ENCODE peak calls at places on chromosomes 7 and 10, in seven cellular contexts. C is stomach; H is astrocyte; R is pancreas; J is right lobe of liver; E is CD4-positive, alpha-beta T cell; L is PC-3. Y is an unnamed sample.

GRCh38 chr7:156224441-156225225 is 412.4 kb upstream of the SHH start:
- DNase-seq in J (no peak), R (no peak), C (no peak), H (no peak), L (no peak), E (no peak), Y (no peak)

GRCh38 chr10:34031410-34031809 is 696.9 kb upstream of the NRP1 start:
- DNase-seq in L (peak; percentile 95), R (no peak), H (peak; percentile 66), J (no peak), C (no peak), E (no peak), Y (no peak)

GRCh38 chr7:99004781-99005500 is 126.6 kb downstream of the TRRAP start:
- DNase-seq in E (no peak), R (no peak), J (no peak), C (no peak), L (no peak), H (peak; percentile 52), Y (no peak)

GRCh38 chr10:13311177-13311575 is 11.3 kb upstream of the PHYH start:
- DNase-seq in L (no peak), H (peak; percentile 8), R (no peak), E (no peak), J (no peak), C (no peak), Y (no peak)

GRCh38 chr10:79148452-79149344 is 79.9 kb downstream of the ZMIZ1 start:
- DNase-seq in H (no peak), L (peak; percentile 99), C (peak; percentile 74), E (no peak), J (peak; percentile 94), R (no peak), Y (no peak)

GRCh38 chr7:46003896-46004875 is 83.1 kb upstream of the IGFBP3 start:
- DNase-seq in C (no peak), R (no peak), H (peak; percentile 93), J (no peak), L (peak; percentile 95), E (no peak), Y (no peak)

GRCh38 chr10:22978287-22978686 is 50.4 kb downstream of the ARMC3 start:
- DNase-seq in H (peak; percentile 79), L (no peak), R (no peak), E (no peak), J (no peak), C (no peak), Y (no peak)

GRCh38 chr7:12770227-12770975 is 83.0 kb downstream of the ARL4A start:
- DNase-seq in J (peak; percentile 91), R (peak; percentile 50), E (no peak), C (peak; percentile 68), H (no peak), L (peak; percentile 81), Y (no peak)

GRCh38 chr7:82051641-82052040 is 281.8 kb upstream of the HGF start:
- DNase-seq in J (no peak), C (no peak), L (no peak), E (no peak), H (no peak), R (no peak), Y (no peak)

GRCh38 chr7:82050134-82050533 is 280.3 kb upstream of the HGF start:
- DNase-seq in L (peak; percentile 94), R (no peak), H (peak; percentile 92), J (no peak), C (no peak), E (no peak), Y (no peak)

GRCh38 chr7:82053453-82054032 is 283.7 kb upstream of the HGF start:
- DNase-seq in L (no peak), E (no peak), R (no peak), H (no peak), C (no peak), J (no peak), Y (no peak)

GRCh38 chr7:82049442-82049841 is 279.6 kb upstream of the HGF start:
- DNase-seq in C (no peak), J (no peak), H (peak; percentile 8), L (peak; percentile 64), R (no peak), E (no peak), Y (no peak)

DNA sequence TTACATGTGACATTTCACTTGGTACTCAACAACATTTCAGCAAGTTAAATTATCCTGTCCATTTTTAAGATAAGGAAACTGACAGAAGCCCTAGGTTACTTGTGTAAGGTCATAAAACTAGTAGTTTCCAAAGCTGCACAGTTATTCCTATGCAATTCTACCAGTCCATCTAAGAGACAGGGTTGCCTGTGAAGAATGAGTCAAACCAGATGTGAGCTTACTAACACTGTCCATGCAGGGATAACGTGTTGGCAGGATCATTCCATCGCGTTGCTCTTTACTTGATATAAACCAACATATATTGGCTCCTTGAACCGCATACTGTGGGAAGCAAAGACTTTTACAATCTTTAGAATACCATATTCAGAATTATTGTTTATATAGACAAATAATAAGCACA is 280.9 kb upstream of the HGF start:
- DNase-seq in J (no peak), L (peak; percentile 23), H (peak; percentile 74), E (no peak), R (no peak), C (no peak), Y (no peak)
- H3K27me3 ChIP-seq in J (no peaks in the 10 kb centered on the region), L (no peaks in the 10 kb centered on the region), H (no peaks in the 10 kb centered on the region), E (no peaks in the 10 kb centered on the region), R (peaks cover 5% of the 10 kb centered on the region), C (no peaks in the 10 kb centered on the region), Y (no peaks in the 10 kb centered on the region)

GRCh38 chr7:130942211-130942964 is 208.4 kb upstream of the KLF14 start:
- DNase-seq in R (peak; percentile 56), L (peak; percentile 74), E (no peak), C (peak; percentile 48), H (peak; percentile 83), J (peak; percentile 84), Y (peak; percentile 47)

GRCh38 chr7:130941322-130942210 is 207.6 kb upstream of the KLF14 start:
- DNase-seq in J (peak; percentile 85), E (no peak), L (peak; percentile 63), C (peak; percentile 67), H (peak; percentile 77), R (peak; percentile 57), Y (peak; percentile 54)

GRCh38 chr7:130944997-130945396 is 211.0 kb upstream of the KLF14 start:
- DNase-seq in L (no peak), C (no peak), R (no peak), H (no peak), J (no peak), E (no peak), Y (no peak)

GRCh38 chr7:130943981-130944380 is 210.0 kb upstream of the KLF14 start:
- DNase-seq in L (peak; percentile 26), E (no peak), R (no peak), H (no peak), C (no peak), J (no peak), Y (no peak)

DNA sequence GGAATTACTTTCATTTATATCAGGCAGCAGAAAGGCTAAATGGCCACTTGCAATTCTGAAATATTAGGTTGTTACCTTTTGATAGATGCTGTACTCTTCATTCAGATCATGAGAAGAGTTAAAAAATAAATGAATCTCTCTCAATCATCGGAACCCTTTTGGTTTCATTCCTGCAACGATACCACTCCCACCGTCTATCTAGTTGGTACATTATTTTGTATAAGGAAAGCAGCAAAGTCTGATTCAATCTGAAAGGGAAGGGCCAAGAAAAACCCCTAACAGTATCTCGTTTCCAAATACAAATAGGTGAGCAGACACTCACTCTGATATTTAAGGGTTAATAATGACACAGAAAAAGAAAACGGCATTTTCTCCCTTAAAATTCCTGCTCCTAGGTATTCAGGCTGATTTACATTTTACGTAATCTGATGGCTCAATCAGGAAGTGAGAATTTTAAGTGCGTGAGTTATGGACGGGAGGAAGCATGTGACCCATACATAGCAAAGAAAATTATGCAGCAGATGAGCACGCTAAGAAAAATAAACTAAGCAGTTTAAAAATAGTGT is 209.4 kb upstream of the KLF14 start:
- DNase-seq in J (no peak), H (peak; percentile 92), E (no peak), C (no peak), R (no peak), L (peak; percentile 69), Y (peak; percentile 62)
- H3K27ac ChIP-seq in J (peak overlapping the region; percentile 97), H (peak overlapping the region; percentile 97), E (peak overlapping the region; percentile 82), C (peak overlapping the region; percentile 84), R (peak overlapping the region; percentile 84), L (peak overlapping the region; percentile 87), Y (peak overlapping the region; percentile 97)

GRCh38 chr7:55253188-55253587 is 111.9 kb upstream of the LANCL2 start:
- DNase-seq in R (no peak), L (no peak), E (no peak), J (peak; percentile 1), C (no peak), H (no peak), Y (no peak)
- H3K27me3 ChIP-seq in R (no peaks in the 10 kb centered on the region), L (no peaks in the 10 kb centered on the region), E (peaks cover 34% of the 10 kb centered on the region), J (no peaks in the 10 kb centered on the region), C (no peaks in the 10 kb centered on the region), H (no peaks in the 10 kb centered on the region), Y (peaks cover 9% of the 10 kb centered on the region)

GRCh38 chr7:151405588-151405987 is 4.2 kb downstream of the WDR86 start:
- DNase-seq in L (no peak), J (no peak), C (no peak), R (no peak), H (no peak), E (no peak), Y (no peak)

GRCh38 chr7:151403764-151404163 is 6.1 kb downstream of the WDR86 start:
- DNase-seq in R (no peak), H (no peak), C (no peak), L (no peak), J (no peak), E (no peak), Y (no peak)

GRCh38 chr7:151406051-151406875 is 3.6 kb downstream of the WDR86 start:
- DNase-seq in H (no peak), C (no peak), R (no peak), L (no peak), J (no peak), E (no peak), Y (no peak)

GRCh38 chr7:151405056-151405455 is 4.8 kb downstream of the WDR86 start:
- DNase-seq in J (no peak), E (no peak), L (no peak), H (no peak), C (no peak), R (no peak), Y (no peak)

GRCh38 chr7:151404216-151405011 is 5.4 kb downstream of the WDR86 start:
- DNase-seq in R (no peak), H (peak; percentile 11), C (no peak), E (no peak), L (no peak), J (peak; percentile 84), Y (no peak)
- H3K27ac ChIP-seq in R (no peak overlapping the region), H (no peak overlapping the region), C (peak overlapping the region; percentile 54), E (no peak overlapping the region), L (no peak overlapping the region), J (peak overlapping the region; percentile 15), Y (no peak overlapping the region)

DNA sequence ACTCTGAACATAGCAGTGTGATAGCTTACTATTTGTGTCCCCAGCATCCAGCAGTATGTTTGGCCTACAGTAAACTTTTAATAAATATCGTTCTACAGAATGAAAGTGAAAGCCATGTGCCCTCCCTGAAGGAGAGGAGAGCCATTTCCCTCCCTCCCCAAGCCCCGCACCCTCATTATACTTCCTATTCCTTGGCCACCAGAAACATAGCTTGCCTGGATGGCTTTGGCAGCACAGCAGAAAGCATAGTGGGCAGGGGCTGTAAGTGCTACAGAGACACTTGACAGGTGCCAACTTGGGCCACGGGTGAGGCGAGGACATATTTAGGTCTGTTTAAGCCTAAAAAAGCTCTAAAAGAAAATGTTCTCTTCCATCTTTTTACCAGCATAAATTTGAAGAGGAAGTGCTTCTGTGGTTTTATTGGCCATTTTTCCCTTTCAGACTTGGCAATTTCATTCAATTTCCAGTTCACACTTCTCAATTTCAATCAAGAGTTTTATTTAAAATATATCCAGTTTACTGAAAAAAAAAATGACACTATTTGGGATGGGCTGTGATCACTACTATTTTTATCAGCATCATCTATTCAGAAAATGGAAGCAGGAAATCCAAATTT is 12.7 kb downstream of the HHEX start:
- DNase-seq in R (no peak), C (no peak), J (no peak), H (no peak), E (no peak), L (no peak), Y (no peak)
- H3K27me3 ChIP-seq in R (no peaks in the 10 kb centered on the region), C (no peaks in the 10 kb centered on the region), J (no peaks in the 10 kb centered on the region), H (no peaks in the 10 kb centered on the region), E (peaks cover 48% of the 10 kb centered on the region), L (no peaks in the 10 kb centered on the region), Y (peaks cover 15% of the 10 kb centered on the region)